ENCODE peak calls at places on chromosomes 7 and 10, in nine cellular contexts. W, S, P, O, Y, C, K, R and H are unnamed samples.

GRCh38 chr7:104366390-104366789 is 38.0 kb downstream of the LHFPL3 start:
- DNase-seq in Y (no peak), O (no peak), P (no peak), K (no peak), C (no peak), S (no peak), W (no peak), R (no peak), H (no peak)

GRCh38 chr7:139560678-139561077 is 37.2 kb downstream of the CLEC2L start:
- DNase-seq in S (no peak), P (no peak), R (no peak), Y (no peak), K (no peak), C (peak; percentile 55), W (no peak), O (peak; percentile 52), H (no peak)

GRCh38 chr10:50275650-50276235 is 24.4 kb upstream of the ASAH2 start:
- DNase-seq in S (no peak), P (no peak), Y (peak; percentile 23), R (no peak), O (no peak), K (peak; percentile 60), W (peak; percentile 11), C (peak; percentile 5), H (peak; percentile 12)

GRCh38 chr7:157527686-157528085 is 190.9 kb downstream of the DNAJB6 start:
- DNase-seq in S (no peak), Y (peak; percentile 2), K (peak; percentile 22), R (no peak), P (no peak), W (no peak), O (peak; percentile 52), C (no peak), H (no peak)

GRCh38 chr10:2262333-2262732 is 525.0 kb upstream of the ADARB2 start:
- DNase-seq in S (no peak), R (no peak), O (no peak), Y (no peak), P (no peak), W (peak; percentile 20), C (no peak), K (no peak), H (no peak)

GRCh38 chr10:125691160-125691981 is 8.4 kb upstream of the TEX36 start:
- DNase-seq in W (no peak), R (no peak), K (no peak), P (no peak), O (no peak), S (no peak), C (no peak), Y (no peak), H (no peak)

GRCh38 chr7:139041378-139042053 is 5.7 kb upstream of the ZC3HAV1L start:
- DNase-seq in O (no peak), R (no peak), C (no peak), Y (no peak), S (no peak), P (no peak), K (no peak), W (no peak), H (no peak)

GRCh38 chr10:12042409-12042796 is 206 bp downstream of the UPF2 start:
- DNase-seq in W (peak; percentile 29), R (peak; percentile 47), K (no peak), C (no peak), S (no peak), O (peak; percentile 81), Y (peak; percentile 13), P (peak; percentile 20), H (no peak)

GRCh38 chr10:73773152-73773879 is 8.5 kb upstream of the CHCHD1 start:
- DNase-seq in Y (no peak), S (no peak), K (no peak), R (no peak), P (no peak), C (no peak), W (peak; percentile 24), O (no peak), H (peak; percentile 61)

GRCh38 chr10:132407846-132408278 is 10.9 kb downstream of the PWWP2B start:
- DNase-seq in W (peak; percentile 88), Y (peak; percentile 46), S (no peak), O (peak; percentile 91), P (no peak), R (peak; percentile 78), K (peak; percentile 88), C (peak; percentile 55), H (no peak)

GRCh38 chr7:77458786-77459185 is 42.6 kb upstream of the GSAP start:
- DNase-seq in R (no peak), W (no peak), S (no peak), O (no peak), P (peak; percentile 75), C (no peak), Y (no peak), K (no peak), H (no peak)

GRCh38 chr10:103278862-103279298 is 1.9 kb downstream of the INA start:
- DNase-seq in O (peak; percentile 70), K (peak; percentile 60), R (peak; percentile 29), Y (peak; percentile 26), S (no peak), C (no peak), W (peak; percentile 48), P (no peak), H (no peak)

GRCh38 chr7:141045842-141046630 is 27.8 kb upstream of the TMEM178B start:
- DNase-seq in W (no peak), S (no peak), P (no peak), K (no peak), R (no peak), O (no peak), Y (no peak), C (no peak), H (no peak)

GRCh38 chr10:97580421-97581367 is 3.5 kb upstream of the HOGA1 start:
- DNase-seq in O (no peak), P (no peak), W (no peak), S (no peak), C (peak; percentile 12), Y (no peak), R (no peak), K (no peak), H (no peak)

GRCh38 chr7:93092757-93093370 is 24.9 kb downstream of the SAMD9 start:
- DNase-seq in P (peak; percentile 2), O (no peak), S (no peak), W (no peak), Y (no peak), C (no peak), K (no peak), R (no peak), H (no peak)

GRCh38 chr10:105195831-105196230 is 554.7 kb downstream of the SORCS3 start:
- DNase-seq in W (peak; percentile 26), K (no peak), C (no peak), S (no peak), R (no peak), O (no peak), Y (no peak), P (no peak), H (no peak)

GRCh38 chr10:71133710-71134686 is 78.4 kb upstream of the UNC5B start:
- DNase-seq in P (no peak), C (no peak), Y (no peak), S (no peak), W (no peak), R (no peak), K (peak; percentile 14), O (no peak), H (no peak)

GRCh38 chr10:45154481-45154880 is 153.8 kb downstream of the ZNF22 start:
- DNase-seq in K (no peak), Y (no peak), P (no peak), S (no peak), R (no peak), C (no peak), W (no peak), O (no peak), H (no peak)

DNA sequence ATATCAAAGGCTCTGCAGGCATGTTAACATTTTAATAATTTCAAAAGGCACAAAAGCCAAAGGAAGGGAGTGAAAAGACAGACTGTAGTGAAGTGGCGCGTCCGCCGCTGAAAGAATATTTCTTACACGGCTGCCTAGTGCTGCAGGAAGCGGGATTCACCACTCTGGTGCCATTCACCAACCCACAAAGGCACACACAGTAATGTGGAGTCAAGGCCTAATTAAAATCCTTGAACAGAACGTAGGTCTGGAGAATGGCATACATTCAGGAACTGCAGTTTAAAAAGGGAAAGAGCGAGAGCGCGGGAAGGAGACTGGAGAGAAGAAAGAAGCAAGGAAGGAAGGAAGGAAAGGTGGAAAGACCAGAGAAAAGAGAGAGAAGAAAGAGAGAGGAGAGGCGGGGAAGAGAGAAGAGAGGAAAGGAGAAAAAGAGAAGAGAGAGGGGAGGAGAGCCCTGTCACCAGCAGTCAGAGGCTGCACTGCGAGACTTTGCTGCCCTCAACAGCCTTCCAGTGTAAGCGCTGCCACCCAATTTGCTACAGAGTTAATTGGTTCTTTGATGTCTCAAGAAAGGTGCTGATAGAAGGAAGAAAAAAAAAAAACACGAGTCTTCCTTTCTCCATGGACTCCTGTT is 554.0 kb downstream of the MDFIC start:
- DNase-seq in P (no peak), O (no peak), C (no peak), Y (peak; percentile 15), K (peak; percentile 56), R (no peak), W (no peak), S (no peak), H (no peak)
- H3K27ac ChIP-seq in P (no peak overlapping the region), O (no peak overlapping the region), C (no peak overlapping the region), Y (no peak overlapping the region), K (no peak overlapping the region), R (no peak overlapping the region), W (no peak overlapping the region), S (no peak overlapping the region), H (no peak overlapping the region)

DNA sequence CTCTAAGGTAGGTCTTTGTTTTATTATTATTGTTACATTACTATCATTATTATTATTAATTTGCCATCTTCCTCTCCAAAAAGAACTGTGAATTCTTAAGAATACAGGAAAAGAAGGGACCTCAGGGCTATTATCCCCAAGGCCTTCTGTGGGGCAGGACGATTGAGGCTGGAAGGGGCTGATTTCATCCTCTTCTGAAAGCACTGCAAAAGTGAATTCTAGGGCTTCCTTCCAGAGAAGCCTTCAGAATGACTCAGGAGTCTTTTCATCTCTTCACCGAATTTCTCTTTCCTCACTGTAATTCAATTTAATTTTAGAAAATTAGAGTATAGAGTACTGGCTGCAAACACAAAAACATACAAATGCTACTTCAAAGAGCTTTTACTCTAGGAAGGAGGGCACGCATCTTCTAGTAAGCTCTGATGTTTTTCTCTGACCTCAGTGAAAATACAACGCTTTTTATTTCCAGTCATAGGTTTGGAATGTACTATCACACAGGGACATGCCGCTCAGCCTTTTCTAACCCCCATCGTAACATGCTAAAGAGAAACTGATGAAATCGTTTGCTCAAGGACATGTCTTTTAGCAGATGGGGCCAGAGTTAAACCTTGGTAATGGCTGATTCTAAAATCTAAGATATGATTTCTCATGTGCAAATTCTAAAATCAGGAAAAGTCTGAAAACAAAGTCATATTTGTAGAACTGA is 280.3 kb upstream of the PITRM1 start:
- DNase-seq in O (no peak), C (no peak), P (no peak), R (no peak), W (peak; percentile 56), Y (no peak), S (no peak), K (no peak), H (no peak)
- H3K27ac ChIP-seq in O (peak overlapping the region; percentile 72), C (peak overlapping the region; percentile 98), P (no peak overlapping the region), R (no peak overlapping the region), W (no peak overlapping the region), Y (no peak overlapping the region), S (peak overlapping the region; percentile 84), K (peak overlapping the region; percentile 29), H (no peak overlapping the region)

GRCh38 chr10:43354879-43355380 is 16.5 kb upstream of the FXYD4 start:
- DNase-seq in K (no peak), S (no peak), C (no peak), Y (no peak), R (no peak), W (no peak), P (no peak), O (no peak), H (no peak)
- H3K27ac ChIP-seq in K (no peak overlapping the region), S (no peak overlapping the region), C (no peak overlapping the region), Y (no peak overlapping the region), R (no peak overlapping the region), W (peak overlapping the region; percentile 75), P (no peak overlapping the region), O (no peak overlapping the region), H (no peak overlapping the region)

GRCh38 chr7:40811666-40812065 is 676.9 kb downstream of the SUGCT start:
- DNase-seq in R (no peak), S (no peak), Y (no peak), W (no peak), K (no peak), P (no peak), C (no peak), O (no peak), H (no peak)
- H3K27ac ChIP-seq in R (no peak overlapping the region), S (no peak overlapping the region), Y (no peak overlapping the region), W (no peak overlapping the region), K (no peak overlapping the region), P (no peak overlapping the region), C (peak overlapping the region; percentile 99), O (no peak overlapping the region), H (no peak overlapping the region)